ENCODE peak calls at places on chromosomes 3 and 15, in seven cellular contexts. H, N, I, K, R, G and L are unnamed samples.
A peak's percentile ranks its signal among the peaks of the same experiment; 100 is the strongest.

GRCh38 chr3:181362378-181362777 is 349.3 kb upstream of the SOX2 start:
- DNase-seq in H (no peak), N (no peak), I (no peak), K (no peak), R (no peak), G (no peak), L (no peak)

GRCh38 chr3:184816654-184817053 is 4.7 kb downstream of the VPS8 start:
- DNase-seq in H (no peak), N (no peak), I (no peak), K (no peak), R (no peak), G (no peak), L (no peak)

GRCh38 chr15:95323798-95324197 is 1006.7 kb upstream of the NR2F2 start:
- DNase-seq in H (no peak), N (no peak), I (no peak), K (no peak), R (no peak), G (no peak), L (peak; percentile 29)

GRCh38 chr3:156674911-156675743 is 737 bp downstream of the TIPARP start:
- DNase-seq in H (no peak), N (no peak), I (peak; percentile 51), K (no peak), R (peak; percentile 81), G (no peak), L (peak; percentile 37)

GRCh38 chr15:52102468-52102867 is 10.1 kb downstream of the BCL2L10 start:
- DNase-seq in H (no peak), N (no peak), I (no peak), K (no peak), R (no peak), G (no peak), L (no peak)

GRCh38 chr3:184815046-184815930 is 3.3 kb downstream of the VPS8 start:
- DNase-seq in H (no peak), N (no peak), I (no peak), K (no peak), R (no peak), G (no peak), L (no peak)

GRCh38 chr3:58899159-58899952 is 150.5 kb downstream of the CFAP20DC start:
- DNase-seq in H (no peak), N (peak; percentile 63), I (peak; percentile 66), K (no peak), R (peak; percentile 36), G (no peak), L (no peak)

GRCh38 chr15:64146885-64147681 is 4.4 kb upstream of the SNX22 start:
- DNase-seq in H (no peak), N (no peak), I (peak; percentile 92), K (peak; percentile 86), R (peak; percentile 94), G (no peak), L (no peak)

GRCh38 chr3:58742239-58742638 is 75.7 kb upstream of the FAM3D start:
- DNase-seq in H (no peak), N (no peak), I (no peak), K (no peak), R (no peak), G (no peak), L (peak; percentile 7)

GRCh38 chr3:187746479-187747335 is 1.4 kb upstream of the BCL6 start:
- DNase-seq in H (no peak), N (no peak), I (peak; percentile 47), K (no peak), R (no peak), G (no peak), L (no peak)

GRCh38 chr3:23712656-23713559 is 92.8 kb upstream of the UBE2E1 start:
- DNase-seq in H (no peak), N (no peak), I (no peak), K (no peak), R (peak; percentile 69), G (peak; percentile 72), L (peak; percentile 67)

GRCh38 chr3:62143843-62144450 is 229.4 kb downstream of the FEZF2 start:
- DNase-seq in H (no peak), N (no peak), I (no peak), K (no peak), R (no peak), G (no peak), L (no peak)

GRCh38 chr15:90187257-90187868 is 13.8 kb upstream of the SEMA4B start:
- DNase-seq in H (no peak), N (no peak), I (no peak), K (no peak), R (no peak), G (no peak), L (no peak)

DNA sequence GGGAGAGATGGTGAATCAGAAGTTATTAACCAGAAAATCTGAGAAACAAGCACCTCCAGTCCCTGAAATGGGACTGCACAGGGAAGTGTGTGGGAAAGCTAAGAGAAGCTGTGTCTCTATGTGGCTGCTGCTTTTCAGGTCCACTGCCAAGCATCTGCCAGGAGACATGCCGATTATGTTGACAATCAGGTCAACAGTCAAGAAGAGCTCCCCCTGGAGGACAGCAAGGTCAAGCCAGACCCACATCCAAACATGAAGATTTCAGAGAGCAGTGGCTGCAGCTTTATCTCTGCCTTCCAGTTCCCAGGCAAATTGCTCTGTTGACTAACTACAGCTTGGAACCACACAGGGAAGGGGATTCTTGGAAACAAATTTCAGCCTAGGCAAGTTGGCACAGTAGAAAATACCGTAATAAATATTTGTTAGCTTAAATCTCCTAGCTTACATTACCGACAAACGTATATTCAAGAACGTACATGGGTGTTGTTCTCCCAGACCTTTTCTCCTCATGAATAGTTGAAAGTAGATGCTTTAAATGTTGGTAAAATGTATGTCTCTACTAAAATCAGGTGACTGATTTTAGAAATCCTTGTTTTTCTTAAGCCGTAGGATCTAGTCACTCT is 394.5 kb upstream of the RARB start:
- DNase-seq in H (peak; percentile 37), N (no peak), I (peak; percentile 18), K (peak; percentile 45), R (peak; percentile 29), G (peak; percentile 31), L (peak; percentile 72)
- TF ChIP-seq JUND in H (no peak), N (no peak), I (no peak), K (no peak), R (no peak), G (no peak), L (no peak)

DNA sequence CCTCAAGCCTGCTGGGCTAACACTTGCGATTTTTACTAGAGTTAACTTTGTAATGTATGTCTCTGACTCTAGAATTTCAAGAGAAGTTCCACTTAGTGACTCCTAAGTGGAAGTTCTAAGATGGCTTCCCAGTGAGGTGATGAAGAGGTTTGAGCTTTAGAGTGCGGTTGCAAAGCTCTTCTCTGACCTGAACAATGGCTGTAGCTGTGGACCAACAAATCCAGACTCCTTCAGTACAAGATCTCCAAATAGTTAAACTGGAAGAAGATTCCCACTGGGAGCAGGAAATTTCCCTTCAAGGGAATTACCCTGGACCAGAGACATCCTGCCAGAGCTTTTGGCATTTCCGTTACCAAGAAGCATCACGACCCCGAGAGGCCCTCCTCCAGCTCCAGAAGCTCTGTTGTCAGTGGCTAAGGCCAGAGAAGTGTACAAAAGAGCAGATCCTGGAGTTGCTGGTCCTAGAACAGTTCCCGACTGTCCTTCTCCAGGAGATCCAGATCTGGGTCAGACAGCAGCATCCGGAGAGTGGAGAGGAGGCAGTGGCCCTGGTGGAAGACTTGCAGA is 22.3 kb downstream of the WDR73 start:
- DNase-seq in H (no peak), N (no peak), I (no peak), K (peak; percentile 12), R (no peak), G (no peak), L (no peak)
- TF ChIP-seq JUND in H (no peak), N (no peak), I (no peak), K (no peak), R (no peak), G (no peak), L (no peak)

DNA sequence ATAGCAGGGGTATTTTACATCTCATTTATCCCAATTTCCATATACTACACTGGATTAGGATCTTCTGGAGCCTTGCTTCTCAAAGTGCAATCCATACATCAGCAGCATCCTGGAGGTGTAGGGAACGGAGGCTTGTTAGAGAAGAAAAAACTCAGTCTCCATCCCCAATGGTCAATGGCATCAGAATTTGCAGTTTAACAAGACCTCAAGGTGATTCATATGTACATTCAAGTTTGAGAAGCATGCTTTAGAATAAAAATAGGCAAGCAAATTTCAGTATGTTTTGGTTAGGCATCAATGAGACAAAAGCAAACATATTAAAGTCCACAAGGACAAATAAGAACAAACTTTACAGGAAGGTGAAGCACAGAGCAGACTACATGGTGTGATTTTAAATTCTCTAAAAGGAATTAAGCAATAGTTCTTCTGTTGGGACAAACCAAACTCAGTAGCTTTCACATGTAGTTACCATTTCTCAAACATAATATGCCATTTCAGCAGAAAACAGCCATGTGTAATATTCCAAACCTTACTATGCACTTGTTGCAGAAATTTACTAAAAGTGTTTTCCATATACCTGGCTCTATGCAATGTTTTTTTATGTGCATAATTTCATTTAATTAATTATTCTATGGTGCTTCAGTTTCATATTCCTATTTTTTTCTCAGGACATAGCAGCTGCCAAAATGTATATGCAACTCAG is 360.3 kb upstream of the NECTIN3 start:
- DNase-seq in H (no peak), N (no peak), I (no peak), K (no peak), R (no peak), G (no peak), L (no peak)
- TF ChIP-seq JUND in H (no peak), N (no peak), I (no peak), K (no peak), R (no peak), G (no peak), L (no peak)

DNA sequence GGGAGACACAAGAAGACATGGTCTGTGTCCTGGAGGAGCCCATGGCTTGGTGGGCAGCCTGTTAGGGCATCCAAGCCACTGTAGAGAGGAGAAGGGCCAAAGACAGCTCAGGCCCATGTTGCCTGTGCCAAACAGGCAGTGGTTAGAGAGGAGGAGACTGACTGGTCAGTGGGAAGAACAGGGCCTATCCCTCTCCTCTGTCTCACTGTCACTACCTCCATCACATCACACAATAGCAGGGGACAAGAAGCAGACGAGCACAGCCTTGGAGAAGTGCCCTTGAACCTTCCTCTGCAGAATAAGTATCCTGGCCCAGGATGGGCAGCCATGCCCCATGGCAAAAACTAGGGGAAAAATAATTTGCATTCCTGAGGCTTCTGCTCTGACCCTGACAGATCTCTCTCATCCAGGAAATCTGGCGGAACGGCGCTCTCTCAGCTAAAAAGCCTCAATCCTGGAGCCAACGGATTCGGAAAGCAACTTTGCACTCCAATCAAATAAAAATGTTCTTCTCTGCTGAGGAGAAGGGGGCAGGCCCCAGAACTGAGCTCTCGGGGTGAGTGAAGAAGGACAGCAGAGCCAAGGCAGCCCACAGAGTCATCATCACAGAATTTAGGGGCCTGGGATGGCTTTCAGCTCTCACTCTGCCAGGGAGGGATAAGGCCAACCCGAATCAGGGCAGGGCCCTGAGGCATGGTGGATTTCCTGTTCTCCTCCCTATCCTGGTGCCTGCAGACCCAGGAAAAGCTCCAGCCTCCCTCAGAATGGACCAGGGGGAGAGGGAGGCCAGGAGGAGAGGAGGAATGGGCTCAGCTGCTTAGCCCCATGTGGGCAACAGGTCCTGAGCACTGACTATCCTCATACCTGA is 1.6 kb downstream of the SHF start:
- DNase-seq in H (no peak), N (no peak), I (no peak), K (no peak), R (peak; percentile 68), G (no peak), L (no peak)
- TF ChIP-seq JUND in H (no peak), N (no peak), I (no peak), K (no peak), R (no peak), G (no peak), L (no peak)

GRCh38 chr3:98954242-98954641 is 52.7 kb upstream of the DCBLD2 start:
- DNase-seq in H (no peak), N (no peak), I (no peak), K (no peak), R (no peak), G (no peak), L (no peak)
- TF ChIP-seq JUND in H (no peak), N (no peak), I (no peak), K (no peak), R (no peak), G (no peak), L (no peak)

GRCh38 chr3:30693470-30694120 is 87.2 kb downstream of the TGFBR2 start:
- DNase-seq in H (peak; percentile 40), N (peak; percentile 16), I (peak; percentile 17), K (peak; percentile 62), R (peak; percentile 55), G (no peak), L (peak; percentile 33)
- TF ChIP-seq JUND in H (no peak), N (no peak), I (no peak), K (no peak), R (no peak), G (no peak), L (no peak)